ENCODE peak calls at places on chromosomes 2 and 18, in seven cellular contexts. N, H, T, O, Q, X and B are unnamed samples.

GRCh38 chr2:61356261-61356957 is 114.5 kb downstream of the USP34 start:
- DNase-seq in T (peak; percentile 50), N (no peak), O (no peak), H (no peak), Q (no peak), X (no peak), B (no peak)

GRCh38 chr18:63348508-63349136 is 18.4 kb downstream of the KDSR start:
- DNase-seq in X (no peak), Q (no peak), H (no peak), O (no peak), T (no peak), N (no peak), B (no peak)

GRCh38 chr2:28986429-28986828 is 5.3 kb downstream of the TOGARAM2 start:
- DNase-seq in T (no peak), N (no peak), H (no peak), O (no peak), X (no peak), Q (no peak), B (no peak)

GRCh38 chr2:106053116-106053515 is 141.0 kb downstream of the UXS1 start:
- DNase-seq in N (peak; percentile 9), Q (no peak), X (no peak), H (no peak), T (peak; percentile 83), O (no peak), B (no peak)

GRCh38 chr2:205290299-205290698 is 392.0 kb upstream of the NRP2 start:
- DNase-seq in X (no peak), N (no peak), H (no peak), Q (no peak), O (no peak), T (no peak), B (no peak)

GRCh38 chr2:219739061-219739460 is 111.6 kb downstream of the SLC4A3 start:
- DNase-seq in N (no peak), X (no peak), T (peak; percentile 24), H (no peak), O (no peak), Q (no peak), B (no peak)

GRCh38 chr2:179551545-179552045 is 287.0 kb upstream of the SESTD1 start:
- DNase-seq in Q (no peak), T (no peak), N (no peak), H (no peak), O (no peak), X (no peak), B (no peak)

GRCh38 chr18:11512096-11513030 is 97.0 kb upstream of the SLC35G4 start:
- DNase-seq in H (no peak), O (no peak), X (no peak), Q (peak; percentile 49), T (peak; percentile 24), N (no peak), B (no peak)

GRCh38 chr18:36403896-36404824 is 106.6 kb downstream of the FHOD3 start:
- DNase-seq in Q (no peak), T (no peak), O (no peak), H (no peak), N (no peak), X (no peak), B (no peak)

GRCh38 chr2:9703085-9703641 is 72.4 kb upstream of the YWHAQ start:
- DNase-seq in N (peak; percentile 29), X (peak; percentile 93), T (peak; percentile 85), H (no peak), Q (peak; percentile 97), O (peak; percentile 27), B (peak; percentile 65)

GRCh38 chr2:218821605-218822211 is 9.9 kb downstream of the PRKAG3 start:
- DNase-seq in X (no peak), Q (no peak), N (no peak), T (no peak), H (no peak), O (no peak), B (no peak)

GRCh38 chr18:29083545-29083944 is 906.6 kb upstream of the CDH2 start:
- DNase-seq in N (peak; percentile 46), H (no peak), Q (no peak), O (no peak), X (no peak), T (peak; percentile 17), B (no peak)

GRCh38 chr2:200449149-200449548 is 60.7 kb downstream of the KCTD18 start:
- DNase-seq in H (no peak), X (no peak), Q (no peak), T (no peak), O (no peak), N (no peak), B (no peak)

GRCh38 chr2:207119048-207119447 is 46.7 kb downstream of the KLF7 start:
- DNase-seq in H (no peak), X (no peak), Q (no peak), N (no peak), T (no peak), O (no peak), B (no peak)

GRCh38 chr2:207112397-207112796 is 53.4 kb downstream of the KLF7 start:
- DNase-seq in Q (no peak), X (no peak), N (no peak), O (no peak), T (no peak), H (no peak), B (no peak)

GRCh38 chr2:207117668-207118067 is 48.1 kb downstream of the KLF7 start:
- DNase-seq in N (no peak), T (no peak), X (no peak), Q (no peak), H (no peak), O (no peak), B (no peak)

GRCh38 chr2:207113403-207113802 is 52.3 kb downstream of the KLF7 start:
- DNase-seq in H (no peak), T (no peak), X (no peak), N (no peak), O (no peak), Q (no peak), B (no peak)

GRCh38 chr2:207115715-207116364 is 49.9 kb downstream of the KLF7 start:
- DNase-seq in X (no peak), H (no peak), Q (no peak), O (peak; percentile 31), T (peak; percentile 64), N (no peak), B (no peak)
- TF ChIP-seq CTCF in X (no peak), H (no peak), Q (no peak), O (peak; percentile 47), T (peak; percentile 28), N (no peak), B (no peak)

GRCh38 chr2:122191331-122191730 is 435.9 kb downstream of the TSN start:
- DNase-seq in N (no peak), H (no peak), T (peak; percentile 83), X (no peak), O (no peak), Q (peak; percentile 27), B (no peak)
- TF ChIP-seq CTCF in N (peak; percentile 60), H (no peak), T (peak; percentile 77), X (no peak), O (peak; percentile 12), Q (peak; percentile 35), B (no peak)

GRCh38 chr2:2101924-2102323 is 229.2 kb downstream of the MYT1L start:
- DNase-seq in Q (peak; percentile 25), H (no peak), X (no peak), T (no peak), O (no peak), N (no peak), B (no peak)
- TF ChIP-seq CTCF in Q (no peak), H (no peak), X (no peak), T (no peak), O (peak; percentile 29), N (peak; percentile 45), B (no peak)

GRCh38 chr2:20916604-20917286 is 93.8 kb upstream of the LDAH start:
- DNase-seq in N (no peak), Q (peak; percentile 47), T (peak; percentile 8), X (no peak), O (no peak), H (no peak), B (no peak)
- TF ChIP-seq CTCF in N (peak; percentile 19), Q (peak; percentile 27), T (peak; percentile 19), X (no peak), O (peak; percentile 39), H (no peak), B (no peak)

DNA sequence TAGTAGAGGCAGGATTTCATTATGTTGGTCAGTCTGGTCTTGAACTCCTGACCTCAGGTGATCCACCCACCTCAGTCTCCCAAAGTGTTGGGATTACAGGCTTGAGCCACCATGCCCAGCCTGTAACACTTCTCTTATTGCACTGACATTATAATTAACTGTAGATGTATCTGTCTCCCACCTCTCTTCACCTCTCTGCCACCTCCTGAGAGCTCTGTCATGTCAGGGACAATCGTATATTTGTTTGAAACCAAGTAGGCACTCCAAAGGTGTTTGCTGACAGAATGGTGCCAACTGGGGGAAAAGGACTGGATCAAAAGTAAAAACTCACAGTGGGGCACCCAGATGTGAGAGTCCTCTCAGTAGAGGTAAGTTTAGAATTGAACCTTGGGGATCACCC is 17.3 kb upstream of the ME2 start:
- DNase-seq in O (no peak), N (no peak), T (no peak), X (no peak), H (no peak), Q (no peak), B (no peak)
- TF ChIP-seq CTCF in O (no peak), N (no peak), T (no peak), X (no peak), H (no peak), Q (no peak), B (no peak)

DNA sequence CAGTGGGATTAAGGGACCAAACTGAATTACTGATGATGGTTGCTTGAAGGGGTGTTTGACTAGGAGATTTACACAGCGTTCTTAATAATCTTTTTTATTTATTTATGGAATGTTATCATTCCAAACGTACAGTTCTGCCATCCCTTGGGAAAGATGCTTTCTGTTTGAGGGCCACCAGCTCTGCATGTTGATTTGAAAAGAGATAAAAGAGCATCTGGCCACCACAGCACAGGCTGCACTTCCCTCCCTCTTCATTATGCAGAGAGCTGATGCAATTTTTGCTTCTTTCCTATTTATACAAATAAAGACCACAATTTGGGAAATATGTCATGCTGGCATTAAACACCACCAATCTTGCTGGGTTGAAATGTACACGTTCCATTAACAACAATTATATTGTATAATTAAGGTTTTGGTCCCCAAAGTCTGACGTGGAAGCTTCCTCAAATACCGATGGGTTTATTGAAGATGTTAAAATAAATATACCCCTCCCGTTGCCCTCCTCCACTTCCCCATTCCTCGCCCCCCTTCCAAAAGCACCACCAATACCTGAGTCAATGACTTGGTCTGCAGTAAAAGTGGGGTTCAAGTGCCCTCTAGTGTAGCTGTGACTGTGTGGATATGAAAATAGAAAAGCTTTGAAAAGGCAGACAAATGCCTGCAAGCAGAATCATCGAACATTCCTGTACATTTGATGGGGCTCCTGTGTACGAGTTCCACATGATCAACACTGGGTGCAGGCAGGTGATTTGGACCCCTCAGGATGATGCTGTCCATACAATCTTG is 211.9 kb downstream of the HRH4 start:
- DNase-seq in H (no peak), N (no peak), O (no peak), Q (no peak), X (no peak), T (no peak), B (no peak)
- TF ChIP-seq CTCF in H (no peak), N (no peak), O (peak; percentile 42), Q (no peak), X (no peak), T (no peak), B (no peak)

DNA sequence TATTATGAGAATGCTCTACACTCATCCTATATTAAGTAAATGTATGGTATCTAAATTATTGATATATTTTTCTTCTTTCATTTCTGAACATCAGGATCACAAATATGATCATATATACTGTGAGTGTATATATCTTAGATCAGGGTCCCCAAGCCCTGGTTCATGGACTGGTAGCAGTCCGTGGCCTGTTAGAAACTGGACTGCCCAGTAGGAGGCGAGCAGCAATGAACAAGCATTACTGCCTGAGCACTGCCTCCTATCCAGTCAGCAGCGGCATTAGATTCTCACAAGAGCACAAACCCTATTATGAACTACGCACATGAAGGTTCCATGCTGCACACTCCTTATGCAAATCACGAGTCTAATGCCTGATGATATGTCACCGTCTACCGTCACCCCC is 1247.1 kb upstream of the NXPH2 start:
- DNase-seq in Q (peak; percentile 2), T (no peak), X (no peak), H (no peak), O (no peak), N (no peak), B (no peak)
- TF ChIP-seq CTCF in Q (no peak), T (no peak), X (no peak), H (no peak), O (no peak), N (no peak), B (no peak)